ENCODE peak calls at places on chromosomes 1 and 21, in five cellular contexts. T, U, M, L and S are unnamed samples.

GRCh38 chr1:177044390-177044789 is 120.1 kb downstream of the ASTN1 start:
- DNase-seq in T (no peak), U (no peak), M (no peak), L (no peak), S (no peak)

GRCh38 chr1:66787641-66788040 is 13.4 kb downstream of the INSL5 start:
- DNase-seq in T (no peak), U (no peak), M (no peak), L (no peak), S (no peak)

GRCh38 chr1:181184621-181185020 is 96.1 kb downstream of the IER5 start:
- DNase-seq in T (no peak), U (no peak), M (no peak), L (no peak), S (no peak)

GRCh38 chr1:30863955-30864604 is 44.5 kb downstream of the SDC3 start:
- DNase-seq in T (no peak), U (no peak), M (no peak), L (no peak), S (no peak)

GRCh38 chr1:234781241-234782056 is 171.5 kb upstream of the IRF2BP2 start:
- DNase-seq in T (peak; percentile 67), U (peak; percentile 38), M (no peak), L (no peak), S (no peak)

GRCh38 chr1:207830788-207831187 is 78.9 kb downstream of the CD46 start:
- DNase-seq in T (no peak), U (no peak), M (no peak), L (no peak), S (no peak)

GRCh38 chr1:151701515-151701914 is 15.1 kb downstream of the CELF3 start:
- DNase-seq in T (no peak), U (no peak), M (no peak), L (peak; percentile 80), S (no peak)

GRCh38 chr1:231057410-231057809 is 17.4 kb upstream of the FAM89A start:
- DNase-seq in T (no peak), U (no peak), M (no peak), L (no peak), S (no peak)

GRCh38 chr21:44067011-44067839 is 40.0 kb upstream of the PWP2 start:
- DNase-seq in T (no peak), U (no peak), M (peak; percentile 32), L (no peak), S (no peak)

GRCh38 chr21:43297411-43297981 is 128.7 kb downstream of the CRYAA start:
- DNase-seq in T (no peak), U (no peak), M (no peak), L (no peak), S (no peak)

GRCh38 chr1:88296227-88297010 is 387.7 kb upstream of the PKN2 start:
- DNase-seq in T (no peak), U (no peak), M (no peak), L (no peak), S (no peak)

GRCh38 chr1:180921891-180922636 is 9.4 kb downstream of the KIAA1614 start:
- DNase-seq in T (no peak), U (no peak), M (no peak), L (no peak), S (no peak)

GRCh38 chr1:184943998-184944397 is 30.3 kb downstream of the NIBAN1 start:
- DNase-seq in T (no peak), U (no peak), M (no peak), L (peak; percentile 57), S (no peak)

GRCh38 chr1:204733869-204734596 is 48.5 kb upstream of the LRRN2 start:
- DNase-seq in T (no peak), U (no peak), M (no peak), L (no peak), S (no peak)

GRCh38 chr1:221904319-221904718 is 162.4 kb upstream of the DUSP10 start:
- DNase-seq in T (no peak), U (no peak), M (no peak), L (peak; percentile 82), S (no peak)

GRCh38 chr1:25461783-25462182 is 31.1 kb downstream of the MACO1 start:
- DNase-seq in T (no peak), U (no peak), M (no peak), L (no peak), S (no peak)

GRCh38 chr1:230839166-230839565 is 29.2 kb downstream of the C1orf198 start:
- DNase-seq in T (no peak), U (no peak), M (no peak), L (no peak), S (no peak)

GRCh38 chr1:87927391-87928073 is 598.9 kb downstream of the LMO4 start:
- DNase-seq in T (no peak), U (no peak), M (no peak), L (no peak), S (no peak)

GRCh38 chr1:218772575-218772974 is 401.1 kb upstream of the LYPLAL1 start:
- DNase-seq in T (no peak), U (no peak), M (no peak), L (no peak), S (no peak)

GRCh38 chr1:52426391-52426790 is 22.0 kb downstream of the PRPF38A start:
- DNase-seq in T (no peak), U (no peak), M (no peak), L (no peak), S (no peak)

GRCh38 chr1:164716992-164717703 is 158.2 kb downstream of the PBX1 start:
- DNase-seq in T (no peak), U (no peak), M (no peak), L (no peak), S (no peak)

GRCh38 chr1:17348593-17349234 is 23.3 kb upstream of the PADI6 start:
- DNase-seq in T (no peak), U (no peak), M (peak; percentile 25), L (no peak), S (no peak)

GRCh38 chr1:172680733-172681275 is 21.9 kb downstream of the FASLG start:
- DNase-seq in T (no peak), U (no peak), M (no peak), L (peak; percentile 85), S (no peak)

GRCh38 chr1:2234762-2235113 is 6.6 kb downstream of the SKI start:
- DNase-seq in T (no peak), U (no peak), M (peak; percentile 71), L (no peak), S (peak; percentile 66)

GRCh38 chr1:42821690-42822089 is 4.5 kb upstream of the SVBP start:
- DNase-seq in T (no peak), U (no peak), M (no peak), L (no peak), S (no peak)

GRCh38 chr21:45999581-46000181 is 18.1 kb downstream of the COL6A1 start:
- DNase-seq in T (no peak), U (no peak), M (peak; percentile 63), L (no peak), S (no peak)

GRCh38 chr1:154870117-154870571 is at the start of gene KCNN3:
- DNase-seq in T (peak; percentile 98), U (peak; percentile 92), M (peak; percentile 91), L (peak; percentile 97), S (peak; percentile 90)
- TF ChIP-seq POLR2A in T (no peak), U (no peak), M (no peak), L (no peak), S (no peak)

GRCh38 chr1:240701412-240701811 is 89.5 kb upstream of the GREM2 start:
- DNase-seq in T (no peak), U (no peak), M (no peak), L (no peak), S (no peak)

GRCh38 chr1:240711020-240711419 is 99.1 kb upstream of the GREM2 start:
- DNase-seq in T (no peak), U (no peak), M (no peak), L (no peak), S (no peak)

GRCh38 chr1:240706150-240706904 is 94.4 kb upstream of the GREM2 start:
- DNase-seq in T (no peak), U (no peak), M (no peak), L (no peak), S (no peak)

GRCh38 chr1:240709676-240710075 is 97.7 kb upstream of the GREM2 start:
- DNase-seq in T (no peak), U (no peak), M (no peak), L (no peak), S (no peak)

DNA sequence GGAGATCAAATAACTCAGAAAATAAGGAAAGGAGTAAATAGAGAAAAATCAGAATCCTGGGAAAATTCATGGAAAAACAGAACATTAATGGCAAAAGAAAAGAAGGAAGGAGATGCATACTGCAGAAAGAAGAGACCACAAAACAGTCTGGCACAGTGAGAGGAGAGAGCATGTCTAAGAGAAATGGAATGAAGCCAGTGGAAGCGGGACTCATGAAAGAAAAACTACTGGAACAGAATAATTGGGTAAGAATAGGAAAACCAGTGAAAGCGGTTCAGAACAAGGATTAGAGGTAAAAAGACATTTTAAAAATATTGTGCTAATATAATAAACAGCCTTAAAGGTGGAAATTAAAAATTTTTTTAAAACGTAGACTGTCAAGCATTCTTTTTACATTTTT is 93.6 kb upstream of the GREM2 start:
- DNase-seq in T (no peak), U (no peak), M (no peak), L (no peak), S (no peak)
- TF ChIP-seq EP300 in T (no peak), U (no peak), M (no peak), L (no peak), S (no peak)

DNA sequence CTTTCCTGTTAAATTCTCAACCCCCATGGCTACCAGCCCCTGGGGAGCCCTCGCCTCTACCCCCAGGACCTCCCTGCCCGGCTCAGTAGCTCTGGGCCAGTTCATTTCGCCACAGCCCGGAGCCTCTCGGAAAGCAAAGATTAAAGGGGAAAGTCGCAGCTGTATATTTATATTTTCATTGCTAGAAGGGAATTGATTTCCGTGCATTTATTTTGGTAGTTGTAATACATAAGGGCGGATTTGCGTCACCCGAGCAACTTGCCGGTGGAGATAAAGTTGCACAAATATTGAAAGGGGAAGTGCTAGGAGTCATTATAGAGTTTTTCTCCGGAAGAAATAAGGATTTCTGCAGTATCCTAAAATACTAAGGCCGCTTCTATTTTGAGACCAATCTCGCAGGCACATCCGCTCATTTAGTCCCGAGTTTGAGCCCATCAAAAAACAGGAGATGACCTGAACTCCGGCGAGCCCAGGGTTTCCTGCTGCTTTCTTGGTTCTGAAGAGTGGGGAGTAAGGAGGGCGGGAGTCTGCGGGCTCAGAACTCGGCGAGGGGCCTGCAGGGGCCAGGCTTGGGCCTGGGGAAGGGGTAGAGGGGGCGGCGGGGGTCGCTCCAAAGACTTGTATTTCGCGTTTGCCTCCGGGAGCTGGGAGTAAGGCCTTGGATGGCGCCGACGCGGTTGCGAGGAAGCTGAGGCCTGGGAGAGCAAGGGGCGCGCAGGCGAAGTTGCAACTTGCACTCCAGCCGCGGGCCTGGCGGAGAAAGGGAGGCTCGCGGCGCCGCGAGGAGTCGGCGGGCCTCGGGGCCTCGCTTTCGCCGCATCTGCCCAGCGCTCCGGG is 2.5 kb upstream of the HLX start:
- DNase-seq in T (no peak), U (no peak), M (no peak), L (no peak), S (peak; percentile 62)
- TF ChIP-seq POLR2AphosphoS5 in T (no peak), U (peak; percentile 12), M (no peak), L (no peak), S (peak; percentile 68)

DNA sequence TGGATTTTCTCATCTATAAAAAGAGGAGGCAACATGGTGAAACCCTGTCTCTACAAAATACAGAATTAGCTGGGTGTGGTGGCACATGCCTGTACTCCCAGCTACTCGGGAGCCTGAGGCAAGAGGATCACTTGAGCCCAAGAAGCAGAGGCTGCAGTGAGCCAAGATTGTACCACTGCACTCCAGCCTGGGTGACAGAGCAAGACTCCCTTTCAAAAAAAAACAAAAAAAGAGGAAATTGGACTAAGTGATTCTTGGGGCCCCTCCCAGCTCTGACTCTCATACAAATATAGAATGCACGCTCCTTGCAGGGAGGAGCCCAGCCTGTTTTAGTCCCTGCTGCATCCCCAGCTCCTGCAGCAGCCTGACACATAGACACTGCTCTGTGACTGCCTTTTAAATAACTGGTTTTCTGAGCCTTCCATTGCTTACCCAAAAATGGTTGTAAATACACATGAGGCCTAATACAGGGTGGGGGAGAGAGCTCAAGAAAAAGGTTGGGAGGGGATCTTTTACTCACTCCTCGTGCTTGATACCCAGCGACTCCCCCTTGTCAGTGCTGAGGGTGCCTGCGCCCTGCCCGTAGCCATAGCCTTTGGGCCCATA is 17.2 kb downstream of the CSRP1 start:
- DNase-seq in T (no peak), U (no peak), M (no peak), L (no peak), S (no peak)
- TF ChIP-seq POLR2A in T (no peak), U (no peak), M (no peak), L (no peak), S (no peak)